ENCODE peak calls at places on chromosomes 5 and 9, in nine cellular contexts. One of them, this sample, is unnamed.

GRCh38 chr9:5554254-5554653 is 43.9 kb downstream of the PDCD1LG2 start:
- DNase-seq in foreskin fibroblast: no peak
- DNase-seq in AG09309: no peak
- DNase-seq in right atrium auricular region: no peak
- DNase-seq in IMR-90: peak; percentile 18
- DNase-seq in prostate gland: no peak
- DNase-seq in BE2C: no peak
- DNase-seq in heart right ventricle: no peak
- DNase-seq in lower leg skin: no peak
- DNase-seq in this sample: no peak

GRCh38 chr5:23994581-23995370 is 487.4 kb downstream of the PRDM9 start:
- DNase-seq in right atrium auricular region: no peak
- DNase-seq in foreskin fibroblast: no peak
- DNase-seq in AG09309: no peak
- DNase-seq in BE2C: no peak
- DNase-seq in IMR-90: no peak
- DNase-seq in heart right ventricle: no peak
- DNase-seq in prostate gland: no peak
- DNase-seq in lower leg skin: no peak
- DNase-seq in this sample: no peak

GRCh38 chr5:131212471-131213021 is 41.8 kb downstream of the LYRM7 start:
- DNase-seq in AG09309: no peak
- DNase-seq in prostate gland: no peak
- DNase-seq in BE2C: no peak
- DNase-seq in foreskin fibroblast: no peak
- DNase-seq in lower leg skin: no peak
- DNase-seq in heart right ventricle: no peak
- DNase-seq in right atrium auricular region: no peak
- DNase-seq in IMR-90: no peak
- DNase-seq in this sample: no peak

GRCh38 chr5:1685076-1685475 is 114.6 kb downstream of the MRPL36 start:
- DNase-seq in BE2C: no peak
- DNase-seq in foreskin fibroblast: no peak
- DNase-seq in heart right ventricle: no peak
- DNase-seq in lower leg skin: peak; percentile 5
- DNase-seq in IMR-90: no peak
- DNase-seq in prostate gland: no peak
- DNase-seq in right atrium auricular region: peak; percentile 26
- DNase-seq in AG09309: no peak
- DNase-seq in this sample: no peak

GRCh38 chr5:168654225-168654624 is 75.1 kb upstream of the PANK3 start:
- DNase-seq in AG09309: peak; percentile 79
- DNase-seq in IMR-90: peak; percentile 7
- DNase-seq in foreskin fibroblast: peak; percentile 81
- DNase-seq in right atrium auricular region: no peak
- DNase-seq in heart right ventricle: peak; percentile 35
- DNase-seq in lower leg skin: no peak
- DNase-seq in prostate gland: no peak
- DNase-seq in BE2C: peak; percentile 82
- DNase-seq in this sample: peak; percentile 37

GRCh38 chr5:114449836-114450515 is 88.1 kb downstream of the KCNN2 start:
- DNase-seq in right atrium auricular region: peak; percentile 77
- DNase-seq in heart right ventricle: peak; percentile 75
- DNase-seq in prostate gland: peak; percentile 66
- DNase-seq in AG09309: no peak
- DNase-seq in IMR-90: peak; percentile 72
- DNase-seq in lower leg skin: peak; percentile 30
- DNase-seq in foreskin fibroblast: peak; percentile 37
- DNase-seq in BE2C: peak; percentile 76
- DNase-seq in this sample: no peak

GRCh38 chr9:85731128-85731630 is 10.6 kb downstream of the AGTPBP1 start:
- DNase-seq in BE2C: no peak
- DNase-seq in prostate gland: no peak
- DNase-seq in IMR-90: no peak
- DNase-seq in right atrium auricular region: no peak
- DNase-seq in AG09309: no peak
- DNase-seq in foreskin fibroblast: no peak
- DNase-seq in heart right ventricle: no peak
- DNase-seq in lower leg skin: no peak
- DNase-seq in this sample: no peak

GRCh38 chr9:84669293-84670105 is at the start of gene NTRK2:
- DNase-seq in IMR-90: peak; percentile 2
- DNase-seq in right atrium auricular region: no peak
- DNase-seq in lower leg skin: no peak
- DNase-seq in heart right ventricle: peak; percentile 25
- DNase-seq in prostate gland: no peak
- DNase-seq in AG09309: no peak
- DNase-seq in BE2C: no peak
- DNase-seq in foreskin fibroblast: no peak
- DNase-seq in this sample: no peak

GRCh38 chr9:133657120-133657661 is 21.0 kb downstream of the DBH start:
- DNase-seq in AG09309: no peak
- DNase-seq in lower leg skin: no peak
- DNase-seq in right atrium auricular region: no peak
- DNase-seq in heart right ventricle: no peak
- DNase-seq in BE2C: no peak
- DNase-seq in prostate gland: no peak
- DNase-seq in foreskin fibroblast: no peak
- DNase-seq in IMR-90: peak; percentile 7
- DNase-seq in this sample: no peak

GRCh38 chr9:127858041-127858512 is 3.6 kb upstream of the ENG start:
- DNase-seq in right atrium auricular region: peak; percentile 84
- DNase-seq in foreskin fibroblast: no peak
- DNase-seq in IMR-90: no peak
- DNase-seq in AG09309: no peak
- DNase-seq in BE2C: peak; percentile 87
- DNase-seq in lower leg skin: no peak
- DNase-seq in prostate gland: no peak
- DNase-seq in heart right ventricle: peak; percentile 87
- DNase-seq in this sample: no peak

GRCh38 chr9:92278117-92278516 is 15.4 kb downstream of the IARS1 start:
- DNase-seq in IMR-90: peak; percentile 80
- DNase-seq in right atrium auricular region: no peak
- DNase-seq in BE2C: no peak
- DNase-seq in foreskin fibroblast: peak; percentile 79
- DNase-seq in AG09309: peak; percentile 52
- DNase-seq in lower leg skin: no peak
- DNase-seq in heart right ventricle: no peak
- DNase-seq in prostate gland: no peak
- DNase-seq in this sample: peak; percentile 41

GRCh38 chr9:85451680-85452079 is 290.1 kb downstream of the AGTPBP1 start:
- DNase-seq in prostate gland: no peak
- DNase-seq in lower leg skin: no peak
- DNase-seq in BE2C: peak; percentile 27
- DNase-seq in heart right ventricle: no peak
- DNase-seq in right atrium auricular region: no peak
- DNase-seq in IMR-90: no peak
- DNase-seq in foreskin fibroblast: no peak
- DNase-seq in AG09309: no peak
- DNase-seq in this sample: no peak

GRCh38 chr5:53069626-53070025 is 39.9 kb downstream of the MOCS2 start:
- DNase-seq in lower leg skin: no peak
- DNase-seq in right atrium auricular region: no peak
- DNase-seq in BE2C: no peak
- DNase-seq in IMR-90: peak; percentile 83
- DNase-seq in heart right ventricle: no peak
- DNase-seq in prostate gland: no peak
- DNase-seq in AG09309: peak; percentile 65
- DNase-seq in foreskin fibroblast: no peak
- DNase-seq in this sample: no peak

GRCh38 chr5:135537271-135537670 is 1.5 kb upstream of the NEUROG1 start:
- DNase-seq in lower leg skin: no peak
- DNase-seq in IMR-90: no peak
- DNase-seq in right atrium auricular region: no peak
- DNase-seq in BE2C: no peak
- DNase-seq in prostate gland: no peak
- DNase-seq in AG09309: no peak
- DNase-seq in foreskin fibroblast: no peak
- DNase-seq in heart right ventricle: no peak
- DNase-seq in this sample: no peak

GRCh38 chr9:38082456-38083287 is 13.6 kb upstream of the SHB start:
- DNase-seq in right atrium auricular region: peak; percentile 52
- DNase-seq in heart right ventricle: no peak
- DNase-seq in lower leg skin: no peak
- DNase-seq in BE2C: no peak
- DNase-seq in prostate gland: no peak
- DNase-seq in foreskin fibroblast: no peak
- DNase-seq in IMR-90: no peak
- DNase-seq in AG09309: no peak
- DNase-seq in this sample: no peak

GRCh38 chr9:98409637-98410173 is 154.3 kb upstream of the TBC1D2 start:
- DNase-seq in right atrium auricular region: no peak
- DNase-seq in AG09309: no peak
- DNase-seq in IMR-90: no peak
- DNase-seq in prostate gland: no peak
- DNase-seq in foreskin fibroblast: no peak
- DNase-seq in lower leg skin: no peak
- DNase-seq in heart right ventricle: no peak
- DNase-seq in BE2C: no peak
- DNase-seq in this sample: no peak

GRCh38 chr9:114283551-114284111 is 39.3 kb upstream of the ORM1 start:
- DNase-seq in AG09309: no peak
- DNase-seq in lower leg skin: no peak
- DNase-seq in right atrium auricular region: no peak
- DNase-seq in BE2C: peak; percentile 9
- DNase-seq in IMR-90: no peak
- DNase-seq in heart right ventricle: no peak
- DNase-seq in foreskin fibroblast: no peak
- DNase-seq in prostate gland: no peak
- DNase-seq in this sample: no peak

GRCh38 chr9:136722969-136723356 is 10.6 kb downstream of the DIPK1B start:
- DNase-seq in prostate gland: no peak
- DNase-seq in foreskin fibroblast: no peak
- DNase-seq in heart right ventricle: no peak
- DNase-seq in IMR-90: no peak
- DNase-seq in BE2C: peak; percentile 71
- DNase-seq in AG09309: no peak
- DNase-seq in lower leg skin: no peak
- DNase-seq in right atrium auricular region: no peak
- DNase-seq in this sample: no peak

GRCh38 chr5:65539827-65540226 is 23.1 kb downstream of the CENPK start:
- DNase-seq in lower leg skin: no peak
- DNase-seq in prostate gland: no peak
- DNase-seq in right atrium auricular region: no peak
- DNase-seq in IMR-90: no peak
- DNase-seq in heart right ventricle: no peak
- DNase-seq in foreskin fibroblast: no peak
- DNase-seq in AG09309: no peak
- DNase-seq in BE2C: no peak
- DNase-seq in this sample: no peak

GRCh38 chr9:95085861-95086563 is 231.5 kb downstream of the FANCC start:
- DNase-seq in heart right ventricle: peak; percentile 54
- DNase-seq in AG09309: no peak
- DNase-seq in BE2C: no peak
- DNase-seq in foreskin fibroblast: no peak
- DNase-seq in IMR-90: no peak
- DNase-seq in prostate gland: peak; percentile 86
- DNase-seq in right atrium auricular region: no peak
- DNase-seq in lower leg skin: no peak
- DNase-seq in this sample: no peak

GRCh38 chr5:60463179-60463868 is 236.6 kb downstream of the DEPDC1B start:
- DNase-seq in right atrium auricular region: no peak
- DNase-seq in foreskin fibroblast: no peak
- DNase-seq in prostate gland: peak; percentile 25
- DNase-seq in IMR-90: no peak
- DNase-seq in heart right ventricle: no peak
- DNase-seq in AG09309: peak; percentile 3
- DNase-seq in lower leg skin: no peak
- DNase-seq in BE2C: no peak
- DNase-seq in this sample: no peak
- H3K4me3 ChIP-seq in right atrium auricular region: no peak overlapping the region
- H3K4me3 ChIP-seq in foreskin fibroblast: no peak overlapping the region
- H3K4me3 ChIP-seq in prostate gland: no peak overlapping the region
- H3K4me3 ChIP-seq in IMR-90: no peak overlapping the region
- H3K4me3 ChIP-seq in heart right ventricle: no peak overlapping the region
- H3K4me3 ChIP-seq in AG09309: no peak overlapping the region
- H3K4me3 ChIP-seq in lower leg skin: no peak overlapping the region
- H3K4me3 ChIP-seq in BE2C: no peak overlapping the region
- H3K4me3 ChIP-seq in this sample: no peak overlapping the region

DNA sequence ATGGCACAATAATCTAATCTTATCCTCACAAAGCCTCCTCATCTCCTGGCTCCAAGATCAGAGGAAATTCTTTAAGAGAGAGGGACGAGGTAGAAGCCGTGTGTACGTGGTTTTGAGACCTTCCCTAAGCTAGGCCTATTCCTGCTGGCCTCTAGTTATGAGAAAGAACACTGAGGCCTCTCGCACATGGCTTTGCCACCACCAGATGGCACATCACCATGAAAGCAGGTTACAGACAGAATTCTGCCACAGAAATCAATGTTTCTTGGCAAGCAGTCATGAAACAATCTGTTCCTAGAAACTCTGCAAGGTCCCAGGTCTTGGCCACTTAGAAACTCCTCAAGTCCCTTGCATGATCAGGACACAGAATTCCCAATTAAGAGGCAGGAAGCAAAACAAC is 268.2 kb upstream of the TAS2R1 start:
- DNase-seq in IMR-90: peak; percentile 49
- DNase-seq in foreskin fibroblast: peak; percentile 33
- DNase-seq in heart right ventricle: no peak
- DNase-seq in prostate gland: peak; percentile 6
- DNase-seq in right atrium auricular region: no peak
- DNase-seq in AG09309: peak; percentile 11
- DNase-seq in lower leg skin: no peak
- DNase-seq in BE2C: peak; percentile 60
- DNase-seq in this sample: no peak
- TF ChIP-seq CTCF in IMR-90: peak; percentile 53
- TF ChIP-seq CTCF in foreskin fibroblast: peak; percentile 70
- TF ChIP-seq CTCF in heart right ventricle: no peak
- TF ChIP-seq CTCF in prostate gland: no peak
- TF ChIP-seq CTCF in right atrium auricular region: no peak
- TF ChIP-seq CTCF in AG09309: peak; percentile 71
- TF ChIP-seq CTCF in lower leg skin: no peak
- TF ChIP-seq CTCF in BE2C: peak; percentile 83
- TF ChIP-seq CTCF in this sample: peak; percentile 71

GRCh38 chr5:156310115-156310514 is 16.8 kb upstream of the SGCD start:
- DNase-seq in heart right ventricle: no peak
- DNase-seq in right atrium auricular region: no peak
- DNase-seq in BE2C: no peak
- DNase-seq in lower leg skin: no peak
- DNase-seq in IMR-90: no peak
- DNase-seq in prostate gland: no peak
- DNase-seq in AG09309: no peak
- DNase-seq in foreskin fibroblast: no peak
- DNase-seq in this sample: no peak
- H3K4me3 ChIP-seq in heart right ventricle: no peak overlapping the region
- H3K4me3 ChIP-seq in right atrium auricular region: no peak overlapping the region
- H3K4me3 ChIP-seq in BE2C: no peak overlapping the region
- H3K4me3 ChIP-seq in lower leg skin: no peak overlapping the region
- H3K4me3 ChIP-seq in IMR-90: no peak overlapping the region
- H3K4me3 ChIP-seq in prostate gland: no peak overlapping the region
- H3K4me3 ChIP-seq in AG09309: no peak overlapping the region
- H3K4me3 ChIP-seq in foreskin fibroblast: no peak overlapping the region
- H3K4me3 ChIP-seq in this sample: no peak overlapping the region

GRCh38 chr9:131838581-131839280 is 98.9 kb upstream of the RAPGEF1 start:
- DNase-seq in lower leg skin: no peak
- DNase-seq in foreskin fibroblast: no peak
- DNase-seq in AG09309: no peak
- DNase-seq in heart right ventricle: no peak
- DNase-seq in prostate gland: no peak
- DNase-seq in BE2C: no peak
- DNase-seq in right atrium auricular region: no peak
- DNase-seq in IMR-90: no peak
- DNase-seq in this sample: no peak
- TF ChIP-seq CTCF in lower leg skin: no peak
- TF ChIP-seq CTCF in foreskin fibroblast: no peak
- TF ChIP-seq CTCF in AG09309: no peak
- TF ChIP-seq CTCF in heart right ventricle: no peak
- TF ChIP-seq CTCF in prostate gland: no peak
- TF ChIP-seq CTCF in BE2C: no peak
- TF ChIP-seq CTCF in right atrium auricular region: no peak
- TF ChIP-seq CTCF in IMR-90: no peak
- TF ChIP-seq CTCF in this sample: no peak

This sample was measured in AG04449.